ENCODE peak calls at places on chromosomes 7 and 10, in six cellular contexts. U, T, A, X, E and J are unnamed samples.

GRCh38 chr7:80807166-80807900 is 111.5 kb downstream of the SEMA3C start:
- DNase-seq in T (no peak), U (no peak), X (no peak), A (no peak), E (no peak), J (no peak)

GRCh38 chr7:103540986-103541385 is 95.0 kb upstream of the SLC26A5 start:
- DNase-seq in E (no peak), U (no peak), A (no peak), X (no peak), T (no peak), J (no peak)

GRCh38 chr7:34842782-34843181 is 184.8 kb downstream of the NPSR1 start:
- DNase-seq in E (no peak), T (no peak), U (no peak), A (peak; percentile 49), X (peak; percentile 53), J (no peak)

GRCh38 chr7:117184367-117184766 is 138.5 kb downstream of the WNT2 start:
- DNase-seq in E (no peak), U (no peak), T (no peak), A (no peak), X (no peak), J (no peak)

GRCh38 chr10:13827418-13827817 is 240.7 kb downstream of the PRPF18 start:
- DNase-seq in X (peak; percentile 60), A (no peak), T (no peak), U (no peak), E (no peak), J (no peak)

GRCh38 chr10:69438531-69439349 is 12.5 kb upstream of the TSPAN15 start:
- DNase-seq in A (peak; percentile 14), U (no peak), X (no peak), T (peak; percentile 29), E (no peak), J (no peak)

GRCh38 chr10:42926831-42927230 is 144.2 kb downstream of the BMS1 start:
- DNase-seq in E (no peak), U (no peak), X (no peak), T (no peak), A (peak; percentile 64), J (no peak)

GRCh38 chr7:51797371-51797770 is 480.8 kb upstream of the COBL start:
- DNase-seq in E (no peak), X (no peak), A (no peak), U (no peak), T (no peak), J (no peak)

GRCh38 chr10:119812684-119813083 is 60.0 kb downstream of the MCMBP start:
- DNase-seq in A (no peak), T (no peak), U (no peak), X (no peak), E (no peak), J (no peak)

GRCh38 chr10:14736600-14737081 is 38.1 kb downstream of the FAM107B start:
- DNase-seq in X (peak; percentile 34), A (peak; percentile 82), E (no peak), U (no peak), T (peak; percentile 13), J (no peak)

GRCh38 chr10:121183241-121183640 is 332.1 kb downstream of the WDR11 start:
- DNase-seq in U (no peak), A (no peak), T (no peak), X (no peak), E (no peak), J (no peak)

GRCh38 chr7:151426906-151427704 is 12.8 kb downstream of the CRYGN start:
- DNase-seq in A (no peak), X (no peak), U (no peak), E (no peak), T (no peak), J (no peak)

GRCh38 chr10:33085313-33085833 is 127.3 kb upstream of the ITGB1 start:
- DNase-seq in E (no peak), T (no peak), U (no peak), A (no peak), X (no peak), J (no peak)

GRCh38 chr7:44961844-44962482 is 16.9 kb downstream of the MYO1G start:
- DNase-seq in E (no peak), U (peak; percentile 48), X (no peak), A (no peak), T (no peak), J (no peak)

GRCh38 chr7:67724955-67725354 is 728.3 kb downstream of the TYW1 start:
- DNase-seq in T (no peak), A (no peak), X (no peak), E (no peak), U (no peak), J (no peak)

GRCh38 chr10:119274519-119275045 is 67.2 kb downstream of the GRK5 start:
- DNase-seq in X (no peak), A (no peak), T (no peak), U (no peak), E (no peak), J (no peak)

GRCh38 chr7:142328006-142328405 is 70.1 kb upstream of the PRSS58 start:
- DNase-seq in U (no peak), E (no peak), A (no peak), X (no peak), T (no peak), J (no peak)

GRCh38 chr7:15780271-15780670 is 93.8 kb upstream of the MEOX2 start:
- DNase-seq in E (no peak), T (no peak), X (peak; percentile 36), U (no peak), A (peak; percentile 87), J (no peak)

GRCh38 chr7:116525913-116526857 is 1.3 kb downstream of the CAV1 start:
- DNase-seq in E (peak; percentile 79), A (peak; percentile 77), U (peak; percentile 82), T (peak; percentile 91), X (peak; percentile 63), J (no peak)

GRCh38 chr7:156064921-156065386 is 252.7 kb upstream of the SHH start:
- DNase-seq in T (no peak), E (no peak), X (peak; percentile 33), U (no peak), A (peak; percentile 16), J (no peak)

GRCh38 chr10:127863231-127863825 is 29.4 kb downstream of the CLRN3 start:
- DNase-seq in T (no peak), A (no peak), X (no peak), U (no peak), E (no peak), J (no peak)

GRCh38 chr7:139471740-139472353 is 11.6 kb downstream of the KLRG2 start:
- DNase-seq in T (no peak), X (no peak), A (no peak), U (no peak), E (no peak), J (no peak)

GRCh38 chr7:2757904-2758672 is 70.1 kb downstream of the AMZ1 start:
- DNase-seq in X (peak; percentile 94), E (peak; percentile 78), A (peak; percentile 98), U (peak; percentile 59), T (peak; percentile 97), J (no peak)

GRCh38 chr7:2758673-2759603 is 70.9 kb downstream of the AMZ1 start:
- DNase-seq in U (no peak), T (no peak), E (no peak), A (no peak), X (no peak), J (no peak)

GRCh38 chr7:2760098-2760889 is 72.3 kb downstream of the AMZ1 start:
- DNase-seq in X (no peak), U (peak; percentile 93), E (peak; percentile 82), A (peak; percentile 53), T (no peak), J (no peak)

GRCh38 chr7:2761131-2761624 is 73.2 kb downstream of the AMZ1 start:
- DNase-seq in U (no peak), T (no peak), A (no peak), E (no peak), X (no peak), J (no peak)

GRCh38 chr7:2759736-2760097 is 71.7 kb downstream of the AMZ1 start:
- DNase-seq in U (no peak), A (no peak), T (no peak), E (no peak), X (no peak), J (no peak)
- H3K4me3 ChIP-seq in U (no peak overlapping the region), A (no peak overlapping the region), T (no peak overlapping the region), E (no peak overlapping the region), X (no peak overlapping the region), J (no peak overlapping the region)

DNA sequence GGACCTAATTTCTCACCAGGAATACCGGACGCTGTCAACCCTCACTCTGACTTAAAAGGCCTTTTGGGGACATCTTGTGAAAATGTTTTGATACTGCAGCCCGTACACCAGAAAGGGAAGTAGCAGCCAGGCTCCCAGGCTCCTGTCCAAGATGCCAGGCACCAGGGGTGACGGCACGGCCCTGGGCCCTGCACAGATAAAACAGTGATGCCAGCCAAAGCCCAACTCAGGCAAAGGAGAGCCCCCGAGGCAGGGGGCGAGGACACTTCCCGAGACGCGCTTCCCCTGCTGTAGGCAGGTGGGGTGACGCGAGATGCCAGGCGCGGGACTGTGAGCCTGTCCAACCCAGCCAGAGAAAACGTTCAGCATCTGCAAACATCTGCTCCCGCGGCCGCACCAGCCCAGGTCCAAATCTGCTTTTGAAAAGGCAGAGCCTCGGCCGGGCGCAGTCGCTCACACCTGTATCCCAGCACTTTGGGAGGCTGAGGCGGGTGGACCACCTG is 15.7 kb downstream of the ZFAND2A start:
- DNase-seq in U (no peak), A (peak; percentile 29), T (no peak), X (peak; percentile 15), E (no peak), J (no peak)
- TF ChIP-seq CTCF in U (no peak), A (peak; percentile 44), T (peak; percentile 7), X (peak; percentile 37), E (no peak), J (peak; percentile 26)

DNA sequence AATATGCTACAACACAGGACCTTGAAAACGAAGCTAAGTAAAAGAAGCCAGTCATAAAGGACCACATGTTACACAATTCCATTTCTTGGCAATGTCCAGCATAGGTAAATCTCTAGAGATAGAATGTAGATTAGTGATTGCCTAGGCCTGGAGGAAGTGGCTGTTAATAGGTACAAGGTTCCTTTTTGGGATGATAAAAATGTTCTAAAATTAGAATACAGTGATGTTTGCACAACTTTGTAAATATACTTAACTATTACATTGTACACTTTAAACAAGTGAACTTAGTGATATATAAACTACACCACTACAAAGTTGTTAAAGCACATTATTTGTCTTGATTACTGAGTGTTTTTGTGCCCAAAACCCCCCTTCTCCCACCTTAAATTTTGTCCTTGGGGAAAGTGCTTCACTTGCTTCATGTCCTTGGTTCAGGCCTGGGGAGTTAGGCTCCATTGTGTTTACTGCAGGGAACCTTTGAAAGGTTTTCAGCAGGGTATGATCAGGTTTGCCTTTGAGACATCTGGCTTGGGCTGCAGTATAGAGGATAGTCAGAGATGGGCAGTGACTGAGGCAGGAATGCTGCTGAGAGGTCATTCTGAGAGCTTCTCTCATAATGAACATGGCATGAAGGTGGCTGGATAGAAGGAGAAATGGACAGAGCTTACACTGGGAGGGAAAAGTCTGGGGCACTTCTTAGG is 1052.6 kb downstream of the REEP3 start:
- DNase-seq in U (no peak), A (no peak), T (no peak), X (no peak), E (no peak), J (no peak)
- H3K4me3 ChIP-seq in U (no peak overlapping the region), A (no peak overlapping the region), T (no peak overlapping the region), X (no peak overlapping the region), E (no peak overlapping the region), J (no peak overlapping the region)

GRCh38 chr7:30531286-30531685 is 26.7 kb upstream of the GGCT start:
- DNase-seq in T (no peak), X (no peak), A (no peak), U (no peak), E (no peak), J (no peak)
- TF ChIP-seq CTCF in T (no peak), X (no peak), A (no peak), U (no peak), E (no peak), J (no peak)

GRCh38 chr7:91292506-91292905 is 28.3 kb downstream of the FZD1 start:
- DNase-seq in E (no peak), A (no peak), X (no peak), T (no peak), U (no peak), J (no peak)
- H3K4me3 ChIP-seq in E (no peak overlapping the region), A (no peak overlapping the region), X (no peak overlapping the region), T (no peak overlapping the region), U (no peak overlapping the region), J (no peak overlapping the region)